ENCODE peak calls at places on chromosome 20, in six cellular contexts. S is neural progenitor cell, A is iPS-NIHi11, U is substantia nigra, Q is HEK293T, G is hepatocyte. H is an unnamed sample.

GRCh38 chr20:454951-455350 is 7.4 kb downstream of the TBC1D20 start:
- DNase-seq in S (no peak), A (no peak), U (no peak), Q (no peak), G (no peak), H (peak; percentile 48)

GRCh38 chr20:32494498-32495216 is 90.5 kb downstream of the NOL4L start:
- DNase-seq in S (no peak), A (no peak), U (no peak), Q (no peak), G (no peak), H (no peak)

GRCh38 chr20:13173201-13173600 is 47.9 kb upstream of the ISM1 start:
- DNase-seq in S (no peak), A (no peak), U (no peak), Q (no peak), G (no peak), H (peak; percentile 42)

GRCh38 chr20:47432251-47433210 is 69.2 kb upstream of the NCOA3 start:
- DNase-seq in S (no peak), A (no peak), U (no peak), Q (no peak), G (no peak), H (peak; percentile 48)

GRCh38 chr20:33947709-33948295 is 45.9 kb upstream of the RALY start:
- DNase-seq in S (peak; percentile 86), A (peak; percentile 89), U (no peak), Q (peak; percentile 81), G (peak; percentile 19), H (peak; percentile 89)

GRCh38 chr20:13349240-13349604 is 128.1 kb downstream of the ISM1 start:
- DNase-seq in S (no peak), A (no peak), U (no peak), Q (no peak), G (no peak), H (no peak)

GRCh38 chr20:38252292-38253288 is 7.9 kb downstream of the KIAA1755 start:
- DNase-seq in S (no peak), A (no peak), U (no peak), Q (no peak), G (peak; percentile 45), H (no peak)

GRCh38 chr20:53141651-53142050 is 169.5 kb downstream of the TSHZ2 start:
- DNase-seq in S (no peak), A (no peak), U (no peak), Q (no peak), G (no peak), H (no peak)

GRCh38 chr20:22453244-22454080 is 130.9 kb downstream of the FOXA2 start:
- DNase-seq in S (peak; percentile 51), A (peak; percentile 42), U (no peak), Q (peak; percentile 30), G (peak; percentile 61), H (peak; percentile 66)

GRCh38 chr20:31930758-31931157 is 21.1 kb downstream of the PDRG1 start:
- DNase-seq in S (no peak), A (no peak), U (no peak), Q (no peak), G (no peak), H (no peak)